ENCODE peak calls at places on chromosomes 7 and 10, in nine cellular contexts. One of them, this sample, is unnamed.

GRCh38 chr10:95355241-95355779 is 64.5 kb upstream of the PDLIM1 start:
- DNase-seq in fibroblast of lung: peak; percentile 50
- DNase-seq in stimulated activated CD8-positive, alpha-beta memory T cell treated with anti-CD3 and anti-CD28 coated beads, Interleukin-7, amount 100 ng/mL, for 1 hour: no peak
- DNase-seq in AG10803: no peak
- DNase-seq in NCI-H446: no peak
- DNase-seq in non-pigmented ciliary epithelial cell: no peak
- DNase-seq in stimulated activated CD4-positive, alpha-beta T cell treated with anti-CD3 and anti-CD28 coated beads, Interleukin-2, amount 100 ng/mL, for 48 hours: no peak
- DNase-seq in T-helper 17 cell: no peak
- DNase-seq in hypothalamus: no peak
- DNase-seq in this sample: peak; percentile 60

GRCh38 chr10:80196270-80196949 is 8.9 kb downstream of the ANXA11 start:
- DNase-seq in hypothalamus: no peak
- DNase-seq in AG10803: peak; percentile 53
- DNase-seq in NCI-H446: peak; percentile 8
- DNase-seq in non-pigmented ciliary epithelial cell: no peak
- DNase-seq in stimulated activated CD4-positive, alpha-beta T cell treated with anti-CD3 and anti-CD28 coated beads, Interleukin-2, amount 100 ng/mL, for 48 hours: peak; percentile 50
- DNase-seq in stimulated activated CD8-positive, alpha-beta memory T cell treated with anti-CD3 and anti-CD28 coated beads, Interleukin-7, amount 100 ng/mL, for 1 hour: no peak
- DNase-seq in fibroblast of lung: peak; percentile 74
- DNase-seq in T-helper 17 cell: peak; percentile 42
- DNase-seq in this sample: peak; percentile 62

GRCh38 chr7:40447345-40447744 is 312.5 kb downstream of the SUGCT start:
- DNase-seq in T-helper 17 cell: no peak
- DNase-seq in stimulated activated CD8-positive, alpha-beta memory T cell treated with anti-CD3 and anti-CD28 coated beads, Interleukin-7, amount 100 ng/mL, for 1 hour: no peak
- DNase-seq in AG10803: no peak
- DNase-seq in NCI-H446: no peak
- DNase-seq in hypothalamus: no peak
- DNase-seq in fibroblast of lung: no peak
- DNase-seq in non-pigmented ciliary epithelial cell: no peak
- DNase-seq in stimulated activated CD4-positive, alpha-beta T cell treated with anti-CD3 and anti-CD28 coated beads, Interleukin-2, amount 100 ng/mL, for 48 hours: no peak
- DNase-seq in this sample: no peak

GRCh38 chr10:100625821-100626220 is 90.1 kb downstream of the HIF1AN start:
- DNase-seq in stimulated activated CD8-positive, alpha-beta memory T cell treated with anti-CD3 and anti-CD28 coated beads, Interleukin-7, amount 100 ng/mL, for 1 hour: no peak
- DNase-seq in stimulated activated CD4-positive, alpha-beta T cell treated with anti-CD3 and anti-CD28 coated beads, Interleukin-2, amount 100 ng/mL, for 48 hours: no peak
- DNase-seq in T-helper 17 cell: no peak
- DNase-seq in NCI-H446: no peak
- DNase-seq in AG10803: no peak
- DNase-seq in non-pigmented ciliary epithelial cell: no peak
- DNase-seq in hypothalamus: no peak
- DNase-seq in fibroblast of lung: no peak
- DNase-seq in this sample: no peak

GRCh38 chr10:132700168-132701098 is 85.5 kb downstream of the NKX6-2 start:
- DNase-seq in fibroblast of lung: peak; percentile 48
- DNase-seq in non-pigmented ciliary epithelial cell: no peak
- DNase-seq in stimulated activated CD4-positive, alpha-beta T cell treated with anti-CD3 and anti-CD28 coated beads, Interleukin-2, amount 100 ng/mL, for 48 hours: no peak
- DNase-seq in NCI-H446: no peak
- DNase-seq in AG10803: peak; percentile 48
- DNase-seq in stimulated activated CD8-positive, alpha-beta memory T cell treated with anti-CD3 and anti-CD28 coated beads, Interleukin-7, amount 100 ng/mL, for 1 hour: no peak
- DNase-seq in hypothalamus: no peak
- DNase-seq in T-helper 17 cell: no peak
- DNase-seq in this sample: peak; percentile 29

GRCh38 chr10:18060217-18060616 is 80.0 kb upstream of the CACNB2 start:
- DNase-seq in NCI-H446: no peak
- DNase-seq in stimulated activated CD8-positive, alpha-beta memory T cell treated with anti-CD3 and anti-CD28 coated beads, Interleukin-7, amount 100 ng/mL, for 1 hour: no peak
- DNase-seq in fibroblast of lung: no peak
- DNase-seq in hypothalamus: no peak
- DNase-seq in stimulated activated CD4-positive, alpha-beta T cell treated with anti-CD3 and anti-CD28 coated beads, Interleukin-2, amount 100 ng/mL, for 48 hours: no peak
- DNase-seq in AG10803: no peak
- DNase-seq in T-helper 17 cell: no peak
- DNase-seq in non-pigmented ciliary epithelial cell: no peak
- DNase-seq in this sample: peak; percentile 84

GRCh38 chr10:112950714-112951348 is 784 bp downstream of the TCF7L2 start:
- DNase-seq in stimulated activated CD4-positive, alpha-beta T cell treated with anti-CD3 and anti-CD28 coated beads, Interleukin-2, amount 100 ng/mL, for 48 hours: no peak
- DNase-seq in T-helper 17 cell: peak; percentile 16
- DNase-seq in fibroblast of lung: peak; percentile 43
- DNase-seq in hypothalamus: no peak
- DNase-seq in NCI-H446: no peak
- DNase-seq in non-pigmented ciliary epithelial cell: no peak
- DNase-seq in stimulated activated CD8-positive, alpha-beta memory T cell treated with anti-CD3 and anti-CD28 coated beads, Interleukin-7, amount 100 ng/mL, for 1 hour: no peak
- DNase-seq in AG10803: no peak
- DNase-seq in this sample: peak; percentile 52

GRCh38 chr10:119205926-119206602 is 1.3 kb upstream of the GRK5 start:
- DNase-seq in NCI-H446: no peak
- DNase-seq in AG10803: peak; percentile 34
- DNase-seq in T-helper 17 cell: peak; percentile 19
- DNase-seq in stimulated activated CD4-positive, alpha-beta T cell treated with anti-CD3 and anti-CD28 coated beads, Interleukin-2, amount 100 ng/mL, for 48 hours: peak; percentile 45
- DNase-seq in stimulated activated CD8-positive, alpha-beta memory T cell treated with anti-CD3 and anti-CD28 coated beads, Interleukin-7, amount 100 ng/mL, for 1 hour: peak; percentile 16
- DNase-seq in hypothalamus: no peak
- DNase-seq in fibroblast of lung: peak; percentile 25
- DNase-seq in non-pigmented ciliary epithelial cell: no peak
- DNase-seq in this sample: peak; percentile 57

GRCh38 chr10:89295597-89295996 is 6.2 kb upstream of the IFIT2 start:
- DNase-seq in stimulated activated CD4-positive, alpha-beta T cell treated with anti-CD3 and anti-CD28 coated beads, Interleukin-2, amount 100 ng/mL, for 48 hours: no peak
- DNase-seq in fibroblast of lung: peak; percentile 71
- DNase-seq in AG10803: peak; percentile 94
- DNase-seq in hypothalamus: no peak
- DNase-seq in NCI-H446: no peak
- DNase-seq in stimulated activated CD8-positive, alpha-beta memory T cell treated with anti-CD3 and anti-CD28 coated beads, Interleukin-7, amount 100 ng/mL, for 1 hour: no peak
- DNase-seq in non-pigmented ciliary epithelial cell: no peak
- DNase-seq in T-helper 17 cell: no peak
- DNase-seq in this sample: peak; percentile 72

GRCh38 chr7:43501881-43502280 is 81.0 kb upstream of the STK17A start:
- DNase-seq in non-pigmented ciliary epithelial cell: peak; percentile 53
- DNase-seq in AG10803: peak; percentile 95
- DNase-seq in stimulated activated CD4-positive, alpha-beta T cell treated with anti-CD3 and anti-CD28 coated beads, Interleukin-2, amount 100 ng/mL, for 48 hours: no peak
- DNase-seq in fibroblast of lung: peak; percentile 88
- DNase-seq in T-helper 17 cell: no peak
- DNase-seq in hypothalamus: no peak
- DNase-seq in stimulated activated CD8-positive, alpha-beta memory T cell treated with anti-CD3 and anti-CD28 coated beads, Interleukin-7, amount 100 ng/mL, for 1 hour: no peak
- DNase-seq in NCI-H446: no peak
- DNase-seq in this sample: peak; percentile 64

GRCh38 chr10:86556933-86557649 is 35.5 kb upstream of the WAPL start:
- DNase-seq in AG10803: no peak
- DNase-seq in NCI-H446: no peak
- DNase-seq in fibroblast of lung: no peak
- DNase-seq in hypothalamus: no peak
- DNase-seq in non-pigmented ciliary epithelial cell: no peak
- DNase-seq in T-helper 17 cell: no peak
- DNase-seq in stimulated activated CD8-positive, alpha-beta memory T cell treated with anti-CD3 and anti-CD28 coated beads, Interleukin-7, amount 100 ng/mL, for 1 hour: no peak
- DNase-seq in stimulated activated CD4-positive, alpha-beta T cell treated with anti-CD3 and anti-CD28 coated beads, Interleukin-2, amount 100 ng/mL, for 48 hours: no peak
- DNase-seq in this sample: no peak

GRCh38 chr10:102322914-102323313 is 72.6 kb upstream of the NFKB2 start:
- DNase-seq in NCI-H446: no peak
- DNase-seq in hypothalamus: no peak
- DNase-seq in stimulated activated CD8-positive, alpha-beta memory T cell treated with anti-CD3 and anti-CD28 coated beads, Interleukin-7, amount 100 ng/mL, for 1 hour: peak; percentile 4
- DNase-seq in non-pigmented ciliary epithelial cell: no peak
- DNase-seq in fibroblast of lung: peak; percentile 78
- DNase-seq in AG10803: peak; percentile 48
- DNase-seq in stimulated activated CD4-positive, alpha-beta T cell treated with anti-CD3 and anti-CD28 coated beads, Interleukin-2, amount 100 ng/mL, for 48 hours: peak; percentile 25
- DNase-seq in T-helper 17 cell: peak; percentile 16
- DNase-seq in this sample: no peak

GRCh38 chr7:73721237-73721848 is 1.9 kb upstream of the STX1A start:
- DNase-seq in NCI-H446: peak; percentile 95
- DNase-seq in hypothalamus: peak; percentile 53
- DNase-seq in T-helper 17 cell: no peak
- DNase-seq in stimulated activated CD4-positive, alpha-beta T cell treated with anti-CD3 and anti-CD28 coated beads, Interleukin-2, amount 100 ng/mL, for 48 hours: no peak
- DNase-seq in stimulated activated CD8-positive, alpha-beta memory T cell treated with anti-CD3 and anti-CD28 coated beads, Interleukin-7, amount 100 ng/mL, for 1 hour: no peak
- DNase-seq in fibroblast of lung: no peak
- DNase-seq in AG10803: no peak
- DNase-seq in non-pigmented ciliary epithelial cell: no peak
- DNase-seq in this sample: no peak

GRCh38 chr7:132225216-132226030 is 350.8 kb downstream of the PLXNA4 start:
- DNase-seq in T-helper 17 cell: no peak
- DNase-seq in stimulated activated CD8-positive, alpha-beta memory T cell treated with anti-CD3 and anti-CD28 coated beads, Interleukin-7, amount 100 ng/mL, for 1 hour: no peak
- DNase-seq in non-pigmented ciliary epithelial cell: no peak
- DNase-seq in AG10803: no peak
- DNase-seq in NCI-H446: no peak
- DNase-seq in stimulated activated CD4-positive, alpha-beta T cell treated with anti-CD3 and anti-CD28 coated beads, Interleukin-2, amount 100 ng/mL, for 48 hours: no peak
- DNase-seq in hypothalamus: no peak
- DNase-seq in fibroblast of lung: no peak
- DNase-seq in this sample: no peak

GRCh38 chr7:44615149-44615611 is 8.8 kb downstream of the OGDH start:
- DNase-seq in stimulated activated CD8-positive, alpha-beta memory T cell treated with anti-CD3 and anti-CD28 coated beads, Interleukin-7, amount 100 ng/mL, for 1 hour: no peak
- DNase-seq in fibroblast of lung: peak; percentile 41
- DNase-seq in non-pigmented ciliary epithelial cell: no peak
- DNase-seq in AG10803: no peak
- DNase-seq in NCI-H446: no peak
- DNase-seq in T-helper 17 cell: peak; percentile 53
- DNase-seq in stimulated activated CD4-positive, alpha-beta T cell treated with anti-CD3 and anti-CD28 coated beads, Interleukin-2, amount 100 ng/mL, for 48 hours: no peak
- DNase-seq in hypothalamus: no peak
- DNase-seq in this sample: no peak

GRCh38 chr10:82742478-82742877 is 867.5 kb downstream of the NRG3 start:
- DNase-seq in AG10803: peak; percentile 57
- DNase-seq in NCI-H446: no peak
- DNase-seq in T-helper 17 cell: no peak
- DNase-seq in fibroblast of lung: peak; percentile 86
- DNase-seq in stimulated activated CD8-positive, alpha-beta memory T cell treated with anti-CD3 and anti-CD28 coated beads, Interleukin-7, amount 100 ng/mL, for 1 hour: no peak
- DNase-seq in stimulated activated CD4-positive, alpha-beta T cell treated with anti-CD3 and anti-CD28 coated beads, Interleukin-2, amount 100 ng/mL, for 48 hours: no peak
- DNase-seq in non-pigmented ciliary epithelial cell: peak; percentile 44
- DNase-seq in hypothalamus: no peak
- DNase-seq in this sample: peak; percentile 73

GRCh38 chr10:75723319-75723965 is 292.0 kb downstream of the LRMDA start:
- DNase-seq in stimulated activated CD8-positive, alpha-beta memory T cell treated with anti-CD3 and anti-CD28 coated beads, Interleukin-7, amount 100 ng/mL, for 1 hour: no peak
- DNase-seq in non-pigmented ciliary epithelial cell: no peak
- DNase-seq in hypothalamus: no peak
- DNase-seq in stimulated activated CD4-positive, alpha-beta T cell treated with anti-CD3 and anti-CD28 coated beads, Interleukin-2, amount 100 ng/mL, for 48 hours: no peak
- DNase-seq in T-helper 17 cell: no peak
- DNase-seq in fibroblast of lung: no peak
- DNase-seq in AG10803: no peak
- DNase-seq in NCI-H446: no peak
- DNase-seq in this sample: no peak

GRCh38 chr7:108114117-108114841 is 15.9 kb downstream of the LAMB4 start:
- DNase-seq in fibroblast of lung: no peak
- DNase-seq in NCI-H446: no peak
- DNase-seq in stimulated activated CD4-positive, alpha-beta T cell treated with anti-CD3 and anti-CD28 coated beads, Interleukin-2, amount 100 ng/mL, for 48 hours: no peak
- DNase-seq in stimulated activated CD8-positive, alpha-beta memory T cell treated with anti-CD3 and anti-CD28 coated beads, Interleukin-7, amount 100 ng/mL, for 1 hour: no peak
- DNase-seq in AG10803: no peak
- DNase-seq in non-pigmented ciliary epithelial cell: no peak
- DNase-seq in hypothalamus: no peak
- DNase-seq in T-helper 17 cell: no peak
- DNase-seq in this sample: peak; percentile 15

GRCh38 chr10:125128397-125129075 is 31.8 kb downstream of the CTBP2 start:
- DNase-seq in NCI-H446: no peak
- DNase-seq in hypothalamus: no peak
- DNase-seq in stimulated activated CD8-positive, alpha-beta memory T cell treated with anti-CD3 and anti-CD28 coated beads, Interleukin-7, amount 100 ng/mL, for 1 hour: no peak
- DNase-seq in AG10803: no peak
- DNase-seq in fibroblast of lung: no peak
- DNase-seq in T-helper 17 cell: no peak
- DNase-seq in non-pigmented ciliary epithelial cell: no peak
- DNase-seq in stimulated activated CD4-positive, alpha-beta T cell treated with anti-CD3 and anti-CD28 coated beads, Interleukin-2, amount 100 ng/mL, for 48 hours: no peak
- DNase-seq in this sample: no peak

GRCh38 chr7:33447980-33448379 is 318.6 kb downstream of the BBS9 start:
- DNase-seq in AG10803: no peak
- DNase-seq in stimulated activated CD4-positive, alpha-beta T cell treated with anti-CD3 and anti-CD28 coated beads, Interleukin-2, amount 100 ng/mL, for 48 hours: no peak
- DNase-seq in hypothalamus: no peak
- DNase-seq in NCI-H446: no peak
- DNase-seq in T-helper 17 cell: no peak
- DNase-seq in stimulated activated CD8-positive, alpha-beta memory T cell treated with anti-CD3 and anti-CD28 coated beads, Interleukin-7, amount 100 ng/mL, for 1 hour: no peak
- DNase-seq in non-pigmented ciliary epithelial cell: no peak
- DNase-seq in fibroblast of lung: peak; percentile 41
- DNase-seq in this sample: peak; percentile 35

This sample was measured in fibroblast of pulmonary artery.